ENCODE peak calls at places on chromosomes 13 and 19, in ten cellular contexts. S, U, W, R, Y, M, D, H, T and G are unnamed samples. For H3K27me3, the result is how much of the 10 kb centered on the place peaks cover.

GRCh38 chr19:24002256-24002945 is 84.6 kb upstream of the ZNF254 start:
- DNase-seq in H (no peak), D (no peak), Y (no peak), R (no peak), T (no peak), W (no peak), M (no peak), U (no peak), S (no peak), G (no peak)

GRCh38 chr13:52048516-52048915 is 24.0 kb downstream of the UTP14C start:
- DNase-seq in T (no peak), U (no peak), Y (no peak), R (no peak), S (no peak), W (peak), M (no peak), D (no peak), H (no peak), G (no peak)

GRCh38 chr19:56953411-56953810 is 112.9 kb upstream of the PEG3 start:
- DNase-seq in Y (no peak), M (no peak), R (no peak), D (no peak), T (no peak), H (no peak), S (no peak), W (no peak), U (no peak), G (no peak)

GRCh38 chr19:41265376-41266153 is 1.4 kb downstream of the HNRNPUL1 start:
- DNase-seq in W (peak), T (peak), S (no peak), M (peak), U (peak), H (no peak), R (no peak), Y (no peak), D (no peak), G (no peak)

GRCh38 chr19:13102666-13103584 is at the start of gene LYL1:
- DNase-seq in W (no peak), R (no peak), H (no peak), Y (no peak), S (no peak), T (no peak), M (peak), D (no peak), U (peak), G (peak)

GRCh38 chr19:39937792-39938191 is 3.4 kb upstream of the FCGBP start:
- DNase-seq in D (no peak), T (no peak), W (no peak), M (no peak), Y (no peak), U (no peak), H (no peak), R (no peak), S (no peak), G (no peak)

GRCh38 chr19:4352701-4353121 is 9.3 kb downstream of the MPND start:
- DNase-seq in D (peak), U (no peak), H (peak), M (peak), W (peak), S (no peak), R (peak), T (no peak), Y (peak), G (no peak)

GRCh38 chr13:28579334-28579733 is 79.6 kb upstream of the POMP start:
- DNase-seq in R (no peak), U (no peak), H (no peak), M (no peak), W (no peak), S (no peak), D (peak), T (no peak), Y (no peak), G (no peak)

GRCh38 chr13:48644141-48644540 is 9.6 kb upstream of the CYSLTR2 start:
- DNase-seq in U (no peak), S (no peak), D (no peak), W (no peak), R (no peak), Y (no peak), T (no peak), M (no peak), H (no peak), G (no peak)

GRCh38 chr13:108957369-108958012 is 328.1 kb downstream of the MYO16 start:
- DNase-seq in U (no peak), D (no peak), M (peak), T (no peak), Y (no peak), R (no peak), W (peak), S (no peak), H (peak), G (no peak)

GRCh38 chr13:27919934-27920676 is at the start of gene PDX1:
- DNase-seq in H (no peak), U (peak), S (no peak), D (no peak), M (peak), R (no peak), W (no peak), Y (peak), T (peak), G (no peak)

GRCh38 chr19:52270266-52270885 is 989 bp downstream of the ZNF766 start:
- DNase-seq in H (peak), M (peak), D (no peak), W (peak), R (no peak), S (no peak), U (peak), Y (no peak), T (no peak), G (no peak)

GRCh38 chr19:47781590-47782318 is 3.3 kb downstream of the SELENOW start:
- DNase-seq in H (no peak), W (no peak), R (no peak), S (no peak), U (peak), D (no peak), Y (no peak), M (peak), T (no peak), G (peak)

GRCh38 chr13:27644302-27644701 is 22.6 kb downstream of the POLR1D start:
- DNase-seq in H (no peak), D (no peak), R (no peak), W (peak), S (no peak), T (no peak), M (peak), Y (no peak), U (no peak), G (no peak)

GRCh38 chr13:96460571-96460970 is 370.7 kb downstream of the HS6ST3 start:
- DNase-seq in S (no peak), M (no peak), Y (no peak), R (no peak), T (no peak), U (peak), W (no peak), D (no peak), H (no peak), G (no peak)

GRCh38 chr19:17232258-17232657 is 6.2 kb downstream of the OCEL1 start:
- DNase-seq in S (no peak), D (no peak), U (no peak), R (no peak), M (no peak), H (no peak), Y (no peak), T (no peak), W (no peak), G (no peak)

GRCh38 chr13:35475960-35476943 is at the start of gene MAB21L1:
- DNase-seq in S (no peak), W (peak), H (peak), R (no peak), M (no peak), Y (peak), U (no peak), T (no peak), D (no peak), G (peak)

GRCh38 chr13:79457948-79458347 is 23.0 kb upstream of the NDFIP2 start:
- DNase-seq in M (no peak), U (no peak), Y (no peak), H (no peak), W (peak), R (no peak), D (no peak), S (no peak), T (no peak), G (no peak)

GRCh38 chr13:112842343-112842856 is 126.6 kb upstream of the MCF2L start:
- DNase-seq in H (no peak), R (no peak), Y (no peak), W (no peak), S (no peak), M (no peak), U (no peak), D (no peak), T (no peak), G (peak)

GRCh38 chr13:33191425-33192221 is 93.9 kb downstream of the STARD13 start:
- DNase-seq in Y (no peak), D (no peak), T (no peak), H (peak), U (peak), W (peak), R (no peak), M (peak), S (no peak), G (no peak)

GRCh38 chr19:11209892-11210655 is 12.7 kb upstream of the KANK2 start:
- DNase-seq in U (no peak), T (no peak), R (no peak), S (no peak), M (no peak), H (no peak), Y (no peak), W (no peak), D (no peak), G (no peak)

GRCh38 chr19:5001547-5002131 is 32.7 kb downstream of the KDM4B start:
- DNase-seq in D (peak), W (peak), S (no peak), U (peak), R (peak), Y (peak), H (no peak), T (no peak), M (no peak), G (no peak)

GRCh38 chr13:102580552-102581169 is 16.1 kb upstream of the TPP2 start:
- DNase-seq in W (peak), H (no peak), D (peak), R (peak), S (no peak), Y (no peak), T (no peak), U (no peak), M (no peak), G (no peak)

GRCh38 chr19:33554391-33554790 is 32.8 kb upstream of the PEPD start:
- DNase-seq in W (no peak), S (no peak), H (no peak), T (no peak), U (no peak), D (no peak), M (no peak), Y (no peak), R (no peak), G (no peak)

GRCh38 chr19:15283141-15283885 is 49.0 kb downstream of the BRD4 start:
- DNase-seq in W (peak), T (no peak), H (no peak), U (no peak), Y (no peak), S (peak), R (no peak), D (no peak), M (peak), G (peak)

DNA sequence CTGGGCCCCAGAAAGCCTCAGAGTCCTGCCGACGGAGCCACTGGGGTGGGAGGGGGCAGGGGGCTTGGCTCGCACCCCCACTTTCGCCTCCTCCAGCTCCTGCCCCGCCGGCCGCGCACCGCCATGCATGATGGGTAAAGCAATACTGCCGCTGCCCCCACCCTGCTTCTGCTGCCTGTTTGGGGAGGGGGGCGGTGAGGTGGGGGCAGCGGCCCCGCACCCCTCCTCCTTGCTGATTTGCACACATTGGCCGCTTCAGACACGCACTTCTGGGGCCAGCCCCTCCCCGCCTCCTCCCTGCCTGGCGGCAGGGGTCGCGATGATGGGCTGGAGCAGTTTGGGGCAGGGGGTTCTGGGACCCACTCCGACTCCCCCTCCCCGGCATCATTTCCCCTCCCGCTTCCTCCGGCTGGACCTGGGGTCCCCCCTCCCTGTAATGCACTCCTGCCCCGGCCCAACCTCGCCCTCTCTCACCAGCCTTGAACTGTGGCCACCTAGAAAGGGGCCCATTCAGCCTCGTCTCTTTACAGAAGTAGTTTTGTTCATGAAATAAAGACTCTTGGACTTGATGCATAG is 1.6 kb upstream of the HPN start:
- DNase-seq in R (no peak), D (no peak), S (no peak), U (no peak), Y (no peak), W (no peak), H (no peak), T (no peak), M (no peak), G (no peak)
- H3K27me3 ChIP-seq in R (under half), D (under half), S (under half), U (under half), Y (under half), W (under half), H (under half), T (under half), M (under half), G (under half)

GRCh38 chr19:51107406-51108065 is 673 bp downstream of the CTU1 start:
- DNase-seq in H (no peak), M (no peak), R (no peak), W (peak), S (no peak), Y (no peak), U (no peak), T (no peak), D (no peak), G (no peak)

GRCh38 chr19:51108805-51109146 is 567 bp upstream of the CTU1 start:
- DNase-seq in S (no peak), H (no peak), Y (no peak), D (no peak), W (no peak), R (no peak), M (no peak), T (no peak), U (no peak), G (no peak)

GRCh38 chr19:51110666-51110971 is 2.4 kb upstream of the CTU1 start:
- DNase-seq in Y (no peak), T (no peak), H (no peak), D (no peak), R (no peak), W (no peak), M (no peak), S (no peak), U (no peak), G (no peak)

GRCh38 chr19:51111606-51112005 is 3.4 kb upstream of the CTU1 start:
- DNase-seq in Y (peak), R (no peak), S (no peak), M (no peak), D (no peak), U (no peak), H (no peak), W (no peak), T (no peak), G (no peak)

GRCh38 chr19:51108066-51108804 is at the start of gene CTU1:
- DNase-seq in R (peak), D (peak), U (peak), T (peak), S (peak), M (peak), H (peak), Y (peak), W (peak), G (peak)
- H3K27me3 ChIP-seq in R (under half), D (under half), U (under half), T (under half), S (under half), M (under half), H (under half), Y (under half), W (under half), G (under half)

DNA sequence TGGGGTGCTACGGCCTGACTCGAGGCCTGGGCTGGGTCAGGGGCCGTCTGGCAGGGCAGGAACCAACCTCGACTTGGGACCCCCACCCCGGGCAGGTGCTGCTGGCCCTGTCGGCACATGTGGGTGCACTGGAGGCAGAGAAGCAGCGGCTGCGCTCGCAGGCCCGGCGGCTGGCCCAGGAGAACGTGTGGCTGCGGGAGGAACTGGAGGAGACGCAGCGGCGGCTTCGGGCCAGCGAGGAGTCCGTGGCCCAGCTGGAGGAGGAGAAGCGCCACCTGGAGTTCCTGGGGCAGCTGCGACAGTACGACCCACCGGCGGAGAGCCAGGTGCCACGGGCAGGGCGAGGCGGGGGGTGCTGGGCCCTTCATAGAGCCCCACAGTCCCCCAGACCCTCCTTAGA is 5.9 kb downstream of the KLC3 start:
- DNase-seq in W (no peak), Y (peak), T (no peak), R (no peak), D (no peak), S (no peak), U (peak), H (no peak), M (no peak), G (no peak)
- H3K27me3 ChIP-seq in W (under half), Y (under half), T (under half), R (under half), D (under half), S (under half), U (under half), H (under half), M (under half), G (under half)

GRCh38 chr19:30228726-30229523 is 143.3 kb upstream of the ZNF536 start:
- DNase-seq in D (no peak), S (no peak), R (no peak), Y (peak), W (peak), M (peak), H (no peak), T (no peak), U (no peak), G (no peak)
- H3K27me3 ChIP-seq in D (half or more), S (under half), R (half or more), Y (under half), W (half or more), M (under half), H (half or more), T (under half), U (under half), G (under half)

GRCh38 chr19:3039641-3040077 is 10.6 kb upstream of the TLE2 start:
- DNase-seq in D (no peak), T (peak), U (peak), S (no peak), H (no peak), W (no peak), Y (peak), M (peak), R (no peak), G (peak)
- H3K27me3 ChIP-seq in D (half or more), T (under half), U (under half), S (under half), H (under half), W (under half), Y (under half), M (under half), R (under half), G (under half)

GRCh38 chr19:49439841-49440240 is 1.5 kb downstream of the SLC17A7 start:
- DNase-seq in D (no peak), S (no peak), M (no peak), R (no peak), W (no peak), Y (no peak), H (no peak), T (no peak), U (no peak), G (no peak)
- H3K27me3 ChIP-seq in D (under half), S (under half), M (under half), R (half or more), W (half or more), Y (under half), H (half or more), T (under half), U (under half), G (half or more)

GRCh38 chr19:32201211-32201610 is 144.2 kb upstream of the ZNF507 start:
- DNase-seq in S (no peak), H (peak), Y (no peak), T (no peak), M (no peak), U (no peak), R (no peak), D (no peak), W (no peak), G (no peak)
- H3K27me3 ChIP-seq in S (under half), H (under half), Y (under half), T (under half), M (under half), U (under half), R (under half), D (under half), W (under half), G (under half)

DNA sequence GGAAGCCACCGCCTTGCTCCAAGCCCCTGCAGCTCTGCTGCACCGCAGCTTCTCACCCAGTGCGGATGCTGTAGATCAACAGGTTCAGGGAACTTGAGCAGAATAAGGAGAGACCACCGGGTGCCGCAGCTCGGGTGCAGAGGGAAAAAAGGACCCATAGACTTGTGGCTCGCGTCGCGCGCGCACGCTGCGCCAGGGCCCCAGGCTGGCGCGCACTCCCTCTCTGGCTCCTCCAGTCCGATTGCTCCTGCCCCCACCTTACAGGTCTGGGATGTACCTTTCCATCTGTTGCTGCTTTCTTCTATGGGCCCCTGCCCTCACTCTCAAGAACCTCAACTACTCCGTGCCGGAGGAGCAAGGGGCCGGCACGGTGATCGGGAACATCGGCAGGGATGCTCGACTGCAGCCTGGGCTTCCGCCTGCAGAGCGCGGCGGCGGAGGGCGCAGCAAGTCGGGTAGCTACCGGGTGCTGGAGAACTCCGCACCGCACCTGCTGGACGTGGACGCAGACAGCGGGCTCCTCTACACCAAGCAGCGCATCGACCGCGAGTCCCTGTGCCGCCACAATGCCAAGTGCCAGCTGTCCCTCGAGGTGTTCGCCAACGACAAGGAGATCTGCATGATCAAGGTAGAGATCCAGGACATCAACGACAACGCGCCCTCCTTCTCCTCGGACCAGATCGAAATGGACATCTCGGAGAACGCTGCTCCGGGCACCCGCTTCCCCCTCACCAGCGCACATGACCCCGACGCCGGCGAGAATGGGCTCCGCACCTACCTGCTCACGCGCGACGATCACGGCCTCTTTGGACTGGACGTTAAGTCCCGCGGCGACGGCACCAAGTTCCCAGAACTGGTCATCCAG is 964 bp downstream of the PCDH17 start:
- DNase-seq in U (peak), W (no peak), R (no peak), H (no peak), Y (no peak), T (peak), S (no peak), D (no peak), M (no peak), G (no peak)
- H3K27me3 ChIP-seq in U (under half), W (half or more), R (half or more), H (under half), Y (under half), T (under half), S (under half), D (half or more), M (under half), G (half or more)